ENCODE peak calls at places on chromosome 1, in nine cellular contexts. C is NCI-H1105 treated with DMSO at 0.1 percent for 48 hours; S is activated CD4-positive, CD25-positive, alpha-beta regulatory T cell; T is HTR-8/SVneo; W is COR-L47; V is activated naive CD8-positive, alpha-beta T cell treated with anti-CD3 and anti-CD28 coated beads, Interleukin-2, amount 50 U/mL, for 24 hours; U is H54; Y is lung microvascular endothelial cell; F is lower lobe of right lung. P is an unnamed sample.

GRCh38 chr1:41664861-41665640 is 180.6 kb upstream of the EDN2 start:
- DNase-seq in C (no peak), S (no peak), T (peak), W (no peak), V (no peak), U (peak), Y (no peak), F (no peak), P (no peak)

GRCh38 chr1:98276514-98276913 is 355.7 kb upstream of the DPYD start:
- DNase-seq in C (no peak), S (no peak), T (no peak), W (no peak), V (no peak), U (no peak), Y (no peak), F (no peak), P (no peak)

GRCh38 chr1:77220687-77221463 is 1.6 kb upstream of the PIGK start:
- DNase-seq in C (no peak), S (no peak), T (no peak), W (no peak), V (no peak), U (no peak), Y (no peak), F (no peak), P (no peak)

GRCh38 chr1:168112673-168113305 is 23.9 kb downstream of the GPR161 start:
- DNase-seq in C (peak), S (no peak), T (peak), W (no peak), V (peak), U (peak), Y (peak), F (no peak), P (peak)

GRCh38 chr1:234206651-234207284 is 166.5 kb upstream of the COA6 start:
- DNase-seq in C (no peak), S (no peak), T (peak), W (no peak), V (no peak), U (peak), Y (no peak), F (no peak), P (no peak)

GRCh38 chr1:232045134-232045533 is 418.5 kb downstream of the DISC1 start:
- DNase-seq in C (no peak), S (no peak), T (no peak), W (no peak), V (no peak), U (no peak), Y (no peak), F (no peak), P (no peak)

GRCh38 chr1:110638062-110638461 is 31.9 kb upstream of the KCNA2 start:
- DNase-seq in C (no peak), S (no peak), T (no peak), W (no peak), V (no peak), U (no peak), Y (no peak), F (no peak), P (no peak)

GRCh38 chr1:40384413-40384762 is 10.9 kb downstream of the SMAP2 start:
- DNase-seq in C (peak), S (no peak), T (no peak), W (no peak), V (no peak), U (no peak), Y (no peak), F (no peak), P (no peak)

GRCh38 chr1:184530226-184530625 is 143.4 kb downstream of the C1orf21 start:
- DNase-seq in C (no peak), S (no peak), T (no peak), W (no peak), V (no peak), U (no peak), Y (no peak), F (no peak), P (no peak)

GRCh38 chr1:222416001-222416791 is 131.7 kb downstream of the HHIPL2 start:
- DNase-seq in C (no peak), S (no peak), T (no peak), W (no peak), V (peak), U (no peak), Y (no peak), F (no peak), P (no peak)

GRCh38 chr1:162195567-162195966 is 126.1 kb downstream of the NOS1AP start:
- DNase-seq in C (no peak), S (no peak), T (no peak), W (no peak), V (no peak), U (no peak), Y (no peak), F (no peak), P (no peak)

GRCh38 chr1:201346337-201346939 is 31.0 kb downstream of the TNNT2 start:
- DNase-seq in C (peak), S (no peak), T (peak), W (peak), V (peak), U (peak), Y (peak), F (peak), P (peak)

GRCh38 chr1:184242507-184242943 is 144.3 kb upstream of the C1orf21 start:
- DNase-seq in C (peak), S (no peak), T (no peak), W (no peak), V (no peak), U (no peak), Y (no peak), F (no peak), P (no peak)

GRCh38 chr1:235313262-235313661 is 14.7 kb downstream of the ARID4B start:
- DNase-seq in C (no peak), S (no peak), T (no peak), W (no peak), V (no peak), U (no peak), Y (no peak), F (no peak), P (no peak)

GRCh38 chr1:222043444-222044292 is 301.8 kb upstream of the DUSP10 start:
- DNase-seq in C (no peak), S (no peak), T (no peak), W (no peak), V (no peak), U (no peak), Y (no peak), F (no peak), P (no peak)

GRCh38 chr1:228500143-228500736 is 13.1 kb downstream of the RNF187 start:
- DNase-seq in C (no peak), S (no peak), T (no peak), W (no peak), V (no peak), U (no peak), Y (no peak), F (no peak), P (no peak)

GRCh38 chr1:213183036-213183672 is 132.1 kb downstream of the RPS6KC1 start:
- DNase-seq in C (no peak), S (no peak), T (no peak), W (no peak), V (no peak), U (no peak), Y (no peak), F (no peak), P (no peak)

GRCh38 chr1:202263628-202264027 is 70.0 kb downstream of the LGR6 start:
- DNase-seq in C (no peak), S (no peak), T (no peak), W (no peak), V (no peak), U (no peak), Y (no peak), F (no peak), P (no peak)

GRCh38 chr1:232110281-232111090 is 483.9 kb downstream of the DISC1 start:
- DNase-seq in C (no peak), S (no peak), T (peak), W (peak), V (no peak), U (no peak), Y (no peak), F (no peak), P (no peak)

GRCh38 chr1:172654535-172654934 is 4.4 kb upstream of the FASLG start:
- DNase-seq in C (no peak), S (no peak), T (peak), W (no peak), V (no peak), U (peak), Y (no peak), F (no peak), P (no peak)

GRCh38 chr1:5370321-5370720 is 621.9 kb downstream of the NPHP4 start:
- DNase-seq in C (no peak), S (no peak), T (no peak), W (no peak), V (no peak), U (no peak), Y (no peak), F (no peak), P (no peak)

GRCh38 chr1:167529829-167530474 is 11.6 kb upstream of the CD247 start:
- DNase-seq in C (peak), S (no peak), T (no peak), W (no peak), V (no peak), U (no peak), Y (no peak), F (no peak), P (no peak)

GRCh38 chr1:198660341-198661056 is 21.7 kb downstream of the PTPRC start:
- DNase-seq in C (no peak), S (no peak), T (no peak), W (no peak), V (no peak), U (no peak), Y (no peak), F (no peak), P (no peak)